ENCODE peak calls at places on chromosomes 2 and 18, in ten cellular contexts. N, M, K, G, R, W, Q, Y, C and O are unnamed samples.

GRCh38 chr2:53641290-53641689 is 126.3 kb upstream of the CHAC2 start:
- DNase-seq in N (no peak), M (no peak), K (no peak), G (no peak), R (no peak), W (no peak), Q (no peak), Y (no peak), C (no peak), O (no peak)

GRCh38 chr18:48927286-48928080 is 23.3 kb downstream of the SMAD7 start:
- DNase-seq in N (no peak), M (no peak), K (no peak), G (no peak), R (no peak), W (no peak), Q (no peak), Y (no peak), C (no peak), O (no peak)

GRCh38 chr18:4450065-4450676 is 4.9 kb downstream of the DLGAP1 start:
- DNase-seq in N (no peak), M (no peak), K (no peak), G (peak; percentile 1), R (no peak), W (no peak), Q (no peak), Y (no peak), C (no peak), O (no peak)

GRCh38 chr18:3129053-3129864 is 90.5 kb downstream of the MYOM1 start:
- DNase-seq in N (peak; percentile 79), M (peak; percentile 66), K (peak; percentile 89), G (peak; percentile 67), R (peak; percentile 60), W (peak; percentile 40), Q (peak; percentile 86), Y (peak; percentile 90), C (peak; percentile 89), O (peak; percentile 72)

GRCh38 chr2:211802611-211803010 is 736.0 kb downstream of the ERBB4 start:
- DNase-seq in N (no peak), M (no peak), K (no peak), G (no peak), R (no peak), W (no peak), Q (no peak), Y (no peak), C (no peak), O (no peak)

GRCh38 chr2:1538663-1539062 is 125.4 kb downstream of the TPO start:
- DNase-seq in N (no peak), M (no peak), K (peak; percentile 43), G (peak; percentile 15), R (peak; percentile 57), W (no peak), Q (no peak), Y (no peak), C (peak; percentile 12), O (no peak)

GRCh38 chr2:53907582-53907981 is 47.8 kb upstream of the GPR75 start:
- DNase-seq in N (no peak), M (no peak), K (no peak), G (no peak), R (no peak), W (no peak), Q (no peak), Y (no peak), C (no peak), O (no peak)

GRCh38 chr2:162333968-162334367 is 10.0 kb upstream of the GCA start:
- DNase-seq in N (no peak), M (no peak), K (peak; percentile 11), G (no peak), R (peak; percentile 27), W (peak; percentile 52), Q (peak; percentile 16), Y (no peak), C (peak; percentile 39), O (no peak)

GRCh38 chr18:58862851-58863538 is 1.7 kb upstream of the ZNF532 start:
- DNase-seq in N (peak; percentile 72), M (no peak), K (no peak), G (peak; percentile 69), R (no peak), W (no peak), Q (no peak), Y (peak; percentile 70), C (peak; percentile 46), O (no peak)

GRCh38 chr2:191050640-191050987 is 36.6 kb upstream of the STAT1 start:
- DNase-seq in N (no peak), M (no peak), K (peak; percentile 75), G (peak; percentile 38), R (peak; percentile 88), W (no peak), Q (no peak), Y (no peak), C (peak; percentile 75), O (no peak)

GRCh38 chr2:26768759-26769500 is 4.8 kb downstream of the SLC35F6 start:
- DNase-seq in N (no peak), M (peak; percentile 29), K (peak; percentile 49), G (peak; percentile 60), R (no peak), W (peak; percentile 55), Q (no peak), Y (peak; percentile 86), C (peak; percentile 74), O (peak; percentile 52)

GRCh38 chr2:136891100-136891499 is 125.8 kb downstream of the THSD7B start:
- DNase-seq in N (no peak), M (no peak), K (no peak), G (no peak), R (no peak), W (no peak), Q (no peak), Y (no peak), C (no peak), O (no peak)

DNA sequence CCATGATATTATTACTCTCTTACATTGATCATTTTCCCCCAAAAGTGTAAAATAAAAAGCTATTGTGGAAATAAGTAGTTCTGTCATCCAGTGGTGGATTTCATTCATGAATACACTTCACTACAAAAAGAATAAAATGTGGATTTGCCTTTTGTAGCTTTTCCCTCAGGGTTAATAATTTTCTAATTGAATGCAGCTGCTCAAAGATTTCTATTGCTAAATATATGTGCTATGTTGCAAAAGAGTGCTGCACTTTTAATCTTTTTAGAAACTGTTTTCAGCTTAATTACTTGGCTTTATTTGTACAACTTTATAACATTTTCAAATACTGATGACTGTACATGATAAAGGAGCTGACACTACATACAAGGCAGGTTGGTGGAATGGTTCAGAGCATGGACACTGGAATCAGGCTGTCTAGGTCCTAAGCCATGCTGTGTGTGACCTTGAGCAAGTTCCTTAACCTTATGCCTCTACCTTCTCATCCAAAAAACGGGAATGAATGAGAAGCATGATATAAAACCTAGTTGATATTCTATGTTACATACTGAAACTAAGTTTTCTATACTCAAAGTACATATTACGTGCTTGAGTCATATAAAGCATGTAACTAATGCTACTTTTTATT is 128.8 kb downstream of the THSD7B start:
- DNase-seq in N (no peak), M (no peak), K (no peak), G (no peak), R (no peak), W (no peak), Q (no peak), Y (no peak), C (no peak), O (no peak)
- TF ChIP-seq CTCF in N (no peak), M (no peak), K (no peak), G (no peak), R (no peak), W (no peak), Q (no peak), Y (no peak), C (no peak), O (no peak)

GRCh38 chr18:13440277-13441248 is 222.0 kb downstream of the LDLRAD4 start:
- DNase-seq in N (no peak), M (peak; percentile 42), K (no peak), G (no peak), R (no peak), W (no peak), Q (no peak), Y (no peak), C (no peak), O (no peak)
- TF ChIP-seq CTCF in N (no peak), M (no peak), K (peak; percentile 24), G (no peak), R (peak; percentile 40), W (no peak), Q (no peak), Y (no peak), C (no peak), O (no peak)

DNA sequence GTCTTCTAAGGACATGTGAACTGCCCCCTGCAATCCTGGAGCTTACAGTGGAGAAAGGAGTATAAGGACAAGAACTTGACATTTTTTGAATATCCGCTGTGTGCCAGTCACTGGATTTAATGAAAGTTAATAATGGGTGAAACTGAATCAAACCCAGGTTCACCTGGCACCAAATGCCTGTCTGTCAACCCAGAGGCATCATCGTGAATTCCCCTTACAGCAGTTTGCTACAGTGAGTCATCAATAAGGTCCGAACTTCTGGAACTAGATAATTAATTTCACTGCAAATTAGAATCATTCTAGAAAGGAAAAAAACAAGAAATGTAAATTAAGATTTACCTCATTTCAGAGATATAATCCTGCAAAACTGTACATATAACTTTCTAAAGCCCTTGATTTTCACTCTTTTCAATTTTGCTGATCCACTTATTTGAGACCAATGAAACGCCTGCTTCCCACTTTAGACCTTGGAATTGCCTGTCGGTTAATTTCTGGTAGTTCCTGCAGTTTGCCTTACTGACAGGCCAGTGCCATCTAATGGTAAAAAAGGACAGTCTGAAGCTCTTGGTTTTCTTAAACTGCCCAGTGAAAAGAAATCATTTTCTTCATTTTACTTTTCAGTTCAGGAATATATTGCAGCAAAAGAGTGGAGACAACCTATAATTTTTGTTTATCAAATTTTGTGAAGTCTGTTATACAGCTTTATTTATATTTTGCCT is 8.2 kb downstream of the DSG2 start:
- DNase-seq in N (no peak), M (no peak), K (peak; percentile 27), G (peak; percentile 47), R (no peak), W (no peak), Q (no peak), Y (no peak), C (peak; percentile 63), O (no peak)
- TF ChIP-seq CTCF in N (peak; percentile 22), M (no peak), K (peak; percentile 62), G (peak; percentile 37), R (no peak), W (peak; percentile 20), Q (peak; percentile 8), Y (no peak), C (peak; percentile 14), O (no peak)

DNA sequence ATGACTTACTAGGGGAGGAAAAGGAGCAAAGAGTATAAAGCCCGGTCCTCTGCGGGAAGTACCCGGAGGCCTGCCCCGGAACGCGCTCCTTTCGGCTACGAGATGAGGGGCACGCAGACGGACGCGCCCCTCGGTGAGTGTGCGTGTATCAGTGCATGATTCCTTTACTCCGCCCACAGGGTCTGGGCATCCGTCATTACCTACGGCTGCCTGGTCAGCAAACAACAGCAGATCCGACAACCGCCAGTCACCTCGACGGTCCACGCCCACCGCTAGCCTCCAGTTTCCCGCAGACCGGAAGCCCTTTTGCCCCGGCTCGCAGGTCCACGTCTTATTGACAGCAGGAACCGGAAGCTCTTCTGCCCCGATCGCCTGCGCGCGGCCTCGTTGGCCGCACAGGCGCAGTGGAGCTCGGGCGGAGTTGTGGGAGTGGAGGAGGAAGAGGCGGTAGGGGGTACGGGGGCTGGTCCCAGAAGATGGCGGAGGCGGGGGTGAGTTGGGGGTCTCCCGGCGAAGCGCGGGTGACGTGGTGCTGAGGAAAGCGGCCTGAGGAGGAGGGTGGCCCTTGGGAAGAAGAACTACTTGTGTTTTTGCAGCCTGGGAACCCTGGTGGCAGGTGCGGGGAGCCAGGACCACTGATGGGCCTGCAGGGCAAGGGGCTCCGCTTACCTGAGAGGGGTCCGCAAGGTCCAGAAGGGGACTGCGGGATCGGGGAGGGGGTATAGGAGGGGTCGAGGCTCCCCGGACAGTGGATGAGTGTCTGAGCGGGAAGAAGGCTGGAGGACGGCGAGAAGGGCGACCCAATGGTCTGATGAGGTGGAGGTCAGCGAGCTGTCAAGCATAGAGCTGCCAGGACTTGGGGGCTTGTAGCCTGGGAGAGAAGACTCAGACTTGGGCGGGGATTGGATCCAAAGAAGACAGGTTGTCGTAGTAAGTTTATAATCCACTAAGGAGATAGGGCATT is at the start of gene INSIG2:
- DNase-seq in N (peak; percentile 87), M (peak; percentile 96), K (peak; percentile 96), G (peak; percentile 96), R (peak; percentile 92), W (peak; percentile 97), Q (peak; percentile 96), Y (peak; percentile 98), C (peak; percentile 97), O (peak; percentile 82)
- TF ChIP-seq CTCF in N (no peak), M (no peak), K (peak; percentile 35), G (no peak), R (no peak), W (no peak), Q (no peak), Y (no peak), C (peak; percentile 25), O (no peak)